ENCODE peak calls at places on chromosomes 11 and 22, in ten cellular contexts. I is heart right ventricle, J is H9, W is stomach, T is kidney, U is fibroblast of pulmonary artery, D is fibroblast of the aortic adventitia, Q is Peyer's patch, N is heart left ventricle, Z is left lung. P is an unnamed sample.

GRCh38 chr11:118226294-118226693 is 1.5 kb upstream of the JAML start:
- DNase-seq in U (no peak), I (peak; percentile 14), Z (peak; percentile 57), N (no peak), T (no peak), D (peak; percentile 4), Q (no peak), W (no peak), J (no peak), P (no peak)

GRCh38 chr11:128346808-128347207 is 240.6 kb downstream of the ETS1 start:
- DNase-seq in D (peak; percentile 91), N (no peak), Q (peak; percentile 68), T (no peak), Z (no peak), J (no peak), U (peak; percentile 86), I (no peak), W (no peak), P (no peak)

GRCh38 chr11:82718307-82718706 is 15.4 kb downstream of the FAM181B start:
- DNase-seq in J (peak; percentile 50), N (no peak), Z (no peak), I (peak; percentile 16), T (no peak), D (peak; percentile 66), Q (no peak), W (no peak), U (peak; percentile 60), P (no peak)

GRCh38 chr11:47408598-47409439 is 429 bp downstream of the SLC39A13 start:
- DNase-seq in J (peak; percentile 36), Z (no peak), I (peak; percentile 54), W (peak; percentile 51), N (peak; percentile 45), T (peak; percentile 91), Q (no peak), D (peak; percentile 78), U (peak; percentile 84), P (peak; percentile 89)

GRCh38 chr11:30830666-30831065 is 244.5 kb upstream of the MPPED2 start:
- DNase-seq in I (no peak), J (no peak), W (no peak), D (no peak), N (no peak), Z (no peak), Q (no peak), U (no peak), T (no peak), P (no peak)

GRCh38 chr11:13963949-13964770 is 1.6 kb downstream of the SPON1 start:
- DNase-seq in Z (peak; percentile 37), T (peak; percentile 84), I (peak; percentile 8), Q (peak; percentile 67), D (no peak), U (no peak), W (no peak), J (peak; percentile 48), N (peak; percentile 21), P (no peak)

GRCh38 chr11:110082899-110083298 is 10.3 kb upstream of the ZC3H12C start:
- DNase-seq in D (no peak), W (no peak), I (no peak), J (no peak), T (no peak), N (no peak), Z (no peak), Q (no peak), U (no peak), P (no peak)

GRCh38 chr11:120200677-120201076 is 10.2 kb upstream of the OAF start:
- DNase-seq in D (no peak), U (no peak), J (no peak), W (no peak), T (no peak), I (no peak), Q (no peak), Z (no peak), N (no peak), P (no peak)

GRCh38 chr11:115298613-115299012 is 205.6 kb downstream of the CADM1 start:
- DNase-seq in Q (no peak), D (no peak), U (no peak), I (peak; percentile 24), T (no peak), N (peak; percentile 25), Z (no peak), J (no peak), W (no peak), P (no peak)

GRCh38 chr22:44567846-44568493 is 69.9 kb upstream of the RTL6 start:
- DNase-seq in Z (peak; percentile 45), N (no peak), W (peak; percentile 57), U (peak; percentile 65), T (no peak), J (peak; percentile 62), D (peak; percentile 58), I (peak; percentile 30), Q (peak; percentile 72), P (no peak)

GRCh38 chr11:22597062-22597461 is 28.6 kb downstream of the FANCF start:
- DNase-seq in Q (no peak), Z (no peak), N (no peak), T (no peak), I (no peak), D (no peak), J (no peak), W (no peak), U (no peak), P (no peak)

GRCh38 chr11:26839911-26840705 is 118.2 kb upstream of the SLC5A12 start:
- DNase-seq in T (no peak), U (no peak), Q (no peak), W (no peak), D (no peak), I (no peak), J (no peak), Z (no peak), N (no peak), P (no peak)

GRCh38 chr11:2531277-2531986 is 86.6 kb downstream of the KCNQ1 start:
- DNase-seq in Z (peak; percentile 68), N (peak; percentile 75), W (peak; percentile 84), Q (peak; percentile 86), U (peak; percentile 60), J (peak; percentile 83), D (peak; percentile 58), I (peak; percentile 74), T (peak; percentile 88), P (peak; percentile 93)

DNA sequence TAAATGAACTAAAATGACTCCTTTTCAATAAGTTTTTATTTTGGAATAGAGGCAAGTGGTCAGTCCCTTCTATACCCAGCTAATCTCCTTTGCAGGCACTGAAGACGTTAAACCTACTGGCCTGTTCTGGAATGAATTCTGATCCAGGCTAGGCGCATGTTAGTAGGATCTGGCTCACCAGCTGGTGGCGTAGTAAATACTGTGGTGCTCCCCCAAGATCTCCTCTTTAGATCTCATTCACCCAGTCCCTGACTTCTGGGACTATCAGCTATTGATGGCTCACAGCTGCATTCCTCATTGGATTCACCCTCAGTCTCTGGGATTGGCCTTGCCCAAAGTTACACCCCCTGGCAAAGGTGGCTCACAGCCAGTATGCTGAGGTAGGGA is 173.6 kb upstream of the DDI1 start:
- DNase-seq in Z (no peak), U (no peak), T (no peak), D (no peak), I (no peak), Q (no peak), W (no peak), J (peak; percentile 35), N (no peak), P (no peak)
- TF ChIP-seq CTCF in Z (no peak), U (no peak), T (no peak), D (no peak), I (no peak), Q (no peak), W (no peak), J (peak; percentile 45), N (no peak), P (no peak)

DNA sequence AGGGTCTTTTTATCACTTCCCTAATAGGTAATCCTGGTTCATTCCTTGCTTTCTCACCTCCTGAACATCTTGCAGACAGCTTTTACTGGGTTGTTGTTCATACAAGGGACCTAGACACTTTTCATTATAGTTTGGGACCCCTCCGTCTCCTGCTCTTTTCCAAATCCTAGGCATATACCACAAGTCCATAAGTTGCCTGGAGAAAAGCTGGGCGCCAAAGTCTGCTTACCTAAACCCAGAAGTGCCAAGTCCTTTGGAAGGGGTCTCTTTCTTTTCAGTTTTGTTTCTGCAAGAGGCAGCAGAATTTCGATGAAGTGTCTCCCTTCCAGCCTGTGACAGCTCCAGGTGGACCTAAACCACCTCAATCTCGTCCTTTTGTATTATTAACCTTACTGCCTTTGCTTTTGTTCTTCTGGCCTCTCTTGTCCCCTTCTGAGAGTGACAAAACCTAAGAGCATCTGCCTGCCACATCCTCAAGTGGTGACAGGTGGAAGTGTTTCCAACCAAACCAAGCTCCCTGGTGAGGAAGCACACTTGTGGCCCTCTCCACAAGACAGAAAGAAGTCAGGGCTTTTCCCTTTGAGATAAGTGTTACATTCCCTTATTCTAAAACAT is 19.5 kb upstream of the P2RY6 start:
- DNase-seq in T (no peak), Q (peak; percentile 34), W (peak; percentile 13), U (no peak), N (peak; percentile 2), D (no peak), Z (no peak), J (peak; percentile 39), I (no peak), P (no peak)
- TF ChIP-seq CTCF in T (no peak), Q (no peak), W (no peak), U (no peak), N (no peak), D (no peak), Z (no peak), J (peak; percentile 41), I (no peak), P (no peak)

GRCh38 chr11:126138636-126139540 is 72.6 kb downstream of the RPUSD4 start:
- DNase-seq in W (no peak), D (peak; percentile 91), Z (no peak), U (peak; percentile 53), Q (no peak), I (no peak), T (no peak), J (no peak), N (no peak), P (no peak)

GRCh38 chr11:126137146-126137545 is 74.3 kb downstream of the RPUSD4 start:
- DNase-seq in I (no peak), U (peak; percentile 32), T (no peak), D (peak; percentile 72), J (no peak), W (no peak), N (no peak), Z (no peak), Q (no peak), P (no peak)

GRCh38 chr11:126140106-126140931 is 71.1 kb downstream of the RPUSD4 start:
- DNase-seq in Q (no peak), D (peak; percentile 79), Z (no peak), J (no peak), N (no peak), I (no peak), W (no peak), T (no peak), U (no peak), P (no peak)

GRCh38 chr11:126140932-126141291 is 70.5 kb downstream of the RPUSD4 start:
- DNase-seq in W (peak; percentile 62), I (peak; percentile 57), J (no peak), N (peak; percentile 54), Q (peak; percentile 58), U (peak; percentile 57), Z (peak; percentile 60), T (no peak), D (peak; percentile 82), P (no peak)

GRCh38 chr11:126139541-126140091 is 71.8 kb downstream of the RPUSD4 start:
- DNase-seq in I (peak; percentile 35), U (peak; percentile 82), N (peak; percentile 47), Z (no peak), D (peak; percentile 97), J (no peak), W (no peak), T (no peak), Q (no peak), P (no peak)
- TF ChIP-seq CTCF in I (no peak), U (no peak), N (no peak), Z (no peak), D (no peak), J (no peak), W (no peak), T (no peak), Q (no peak), P (no peak)

GRCh38 chr22:33210129-33210784 is 152.1 kb upstream of the SYN3 start:
- DNase-seq in W (no peak), D (peak; percentile 39), N (no peak), J (peak; percentile 79), T (no peak), U (peak; percentile 51), Q (peak; percentile 56), I (peak; percentile 8), Z (no peak), P (no peak)
- TF ChIP-seq CTCF in W (no peak), D (peak; percentile 55), N (peak; percentile 45), J (peak; percentile 79), T (peak; percentile 46), U (peak; percentile 65), Q (peak; percentile 44), I (peak; percentile 64), Z (peak; percentile 31), P (peak; percentile 63)